ENCODE peak calls at places on chromosomes 11 and 22, in four cellular contexts. X is colonic mucosa, F is NCI-H1694 treated with DMSO at 0.1 percent for 48 hours, B is SIG-M5. H is an unnamed sample.
A peak's percentile ranks its signal among the peaks of the same experiment; 100 is the strongest.

GRCh38 chr11:4491878-4492606 is 9.6 kb downstream of the OR52K1 start:
- DNase-seq in F (no peak), B (no peak), X (no peak), H (no peak)

GRCh38 chr11:115764172-115764571 is 260.0 kb upstream of the CADM1 start:
- DNase-seq in X (no peak), F (no peak), B (no peak), H (no peak)

GRCh38 chr11:93198221-93198650 is 445 bp upstream of the SLC36A4 start:
- DNase-seq in F (no peak), X (no peak), B (no peak), H (no peak)

GRCh38 chr11:112613051-112613972 is 347.9 kb upstream of the NCAM1 start:
- DNase-seq in B (no peak), F (no peak), X (no peak), H (no peak)

GRCh38 chr11:95556011-95556341 is 233.6 kb downstream of the FAM76B start:
- DNase-seq in F (no peak), B (no peak), X (no peak), H (no peak)

GRCh38 chr11:104339383-104339831 is 175.5 kb upstream of the PDGFD start:
- DNase-seq in B (no peak), F (no peak), X (no peak), H (no peak)

GRCh38 chr11:16606784-16607674 is 131.4 kb upstream of the C11orf58 start:
- DNase-seq in X (no peak), F (no peak), B (no peak), H (peak; percentile 90)

GRCh38 chr11:18145837-18146236 is 13.5 kb downstream of the MRGPRX3 start:
- DNase-seq in X (no peak), F (no peak), B (no peak), H (no peak)

GRCh38 chr11:47991266-47991830 is 11.0 kb downstream of the PTPRJ start:
- DNase-seq in X (peak; percentile 47), F (no peak), B (no peak), H (no peak)

GRCh38 chr11:12361650-12362049 is 15.7 kb upstream of the PARVA start:
- DNase-seq in B (no peak), F (peak; percentile 42), X (no peak), H (no peak)

GRCh38 chr22:20511578-20512259 is 4.3 kb downstream of the MED15 start:
- DNase-seq in X (no peak), F (no peak), B (no peak), H (no peak)

GRCh38 chr11:105181100-105181499 is 41.5 kb upstream of the CARD18 start:
- DNase-seq in X (no peak), B (no peak), F (no peak), H (no peak)

GRCh38 chr11:777288-778255 is at the start of gene GATD1:
- DNase-seq in X (peak; percentile 94), F (peak; percentile 57), B (peak; percentile 10), H (peak; percentile 98)

GRCh38 chr11:100932474-100933100 is 197.0 kb downstream of the PGR start:
- DNase-seq in X (no peak), B (no peak), F (no peak), H (no peak)

H was measured in mesenteric fat pad.